ENCODE peak calls at places on chromosome X, in six cellular contexts. W, T, Y, Q, C and U are unnamed samples.

GRCh38 chrX:109372716-109373115 is 109.2 kb downstream of the GUCY2F start:
- DNase-seq in C (no peak), T (no peak), Y (no peak), W (no peak), Q (no peak), U (no peak)

GRCh38 chrX:9291666-9292065 is 173.2 kb upstream of the TBL1X start:
- DNase-seq in W (no peak), T (no peak), Q (no peak), C (no peak), Y (no peak), U (peak; percentile 40)

GRCh38 chrX:12814434-12814833 is 23.2 kb downstream of the PRPS2 start:
- DNase-seq in Y (peak; percentile 32), Q (peak; percentile 10), T (peak; percentile 2), W (no peak), C (peak; percentile 5), U (no peak)

GRCh38 chrX:47771473-47771872 is 65.2 kb upstream of the ZNF81 start:
- DNase-seq in Q (no peak), W (no peak), T (no peak), Y (no peak), C (no peak), U (no peak)

GRCh38 chrX:136115124-136115908 is 32.0 kb upstream of the FHL1 start:
- DNase-seq in T (no peak), Q (no peak), Y (no peak), W (no peak), C (no peak), U (no peak)

GRCh38 chrX:13803116-13803515 is 13.8 kb downstream of the GPM6B start:
- DNase-seq in W (no peak), C (no peak), Y (no peak), Q (no peak), T (no peak), U (no peak)

GRCh38 chrX:70219938-70220764 is 14.3 kb upstream of the AWAT1 start:
- DNase-seq in C (no peak), Y (no peak), W (no peak), T (no peak), Q (no peak), U (no peak)

GRCh38 chrX:47264507-47265173 is 31.8 kb downstream of the USP11 start:
- DNase-seq in T (no peak), Q (no peak), C (no peak), W (no peak), Y (no peak), U (no peak)

GRCh38 chrX:134396174-134396573 is 63.8 kb upstream of the HPRT1 start:
- DNase-seq in C (no peak), T (no peak), Q (no peak), W (no peak), Y (no peak), U (no peak)

GRCh38 chrX:68696267-68696666 is 48.8 kb downstream of the STARD8 start:
- DNase-seq in W (no peak), Q (no peak), Y (no peak), T (no peak), C (no peak), U (no peak)

GRCh38 chrX:132612990-132613564 is 124.2 kb upstream of the MBNL3 start:
- DNase-seq in W (no peak), T (peak; percentile 3), Y (peak; percentile 2), C (peak; percentile 24), Q (no peak), U (peak; percentile 45)

GRCh38 chrX:38112566-38112965 is 106.2 kb downstream of the SYTL5 start:
- DNase-seq in C (no peak), Y (no peak), Q (no peak), W (no peak), T (no peak), U (no peak)

GRCh38 chrX:153905481-153906095 is 1.1 kb downstream of the AVPR2 start:
- DNase-seq in Q (no peak), C (no peak), T (no peak), W (no peak), Y (no peak), U (peak; percentile 17)

GRCh38 chrX:132592880-132593279 is 104.0 kb upstream of the MBNL3 start:
- DNase-seq in Q (no peak), T (no peak), Y (no peak), W (no peak), C (no peak), U (no peak)

GRCh38 chrX:24550166-24550565 is 85.1 kb downstream of the PDK3 start:
- DNase-seq in Y (no peak), C (no peak), Q (no peak), T (no peak), W (no peak), U (no peak)

GRCh38 chrX:20320461-20321159 is 53.9 kb upstream of the RPS6KA3 start:
- DNase-seq in Y (no peak), C (no peak), W (peak; percentile 1), Q (no peak), T (peak; percentile 0), U (no peak)

GRCh38 chrX:119669424-119670037 is 23.4 kb downstream of the SEPTIN6 start:
- DNase-seq in Q (no peak), C (no peak), Y (no peak), W (no peak), T (no peak), U (no peak)

GRCh38 chrX:19889582-19890342 is 2.4 kb upstream of the SH3KBP1 start:
- DNase-seq in Y (no peak), W (peak; percentile 18), C (no peak), Q (no peak), T (peak; percentile 7), U (peak; percentile 55)

GRCh38 chrX:40147399-40148188 is 49.8 kb upstream of the BCOR start:
- DNase-seq in W (no peak), C (no peak), Y (no peak), T (no peak), Q (no peak), U (no peak)

GRCh38 chrX:10089378-10089795 is 67.4 kb upstream of the CLCN4 start:
- DNase-seq in W (no peak), Q (no peak), Y (no peak), C (no peak), T (no peak), U (no peak)

GRCh38 chrX:15242899-15243555 is 26.9 kb downstream of the ASB9 start:
- DNase-seq in C (peak; percentile 7), W (peak; percentile 9), T (peak; percentile 13), Y (no peak), Q (no peak), U (no peak)

GRCh38 chrX:154738013-154738738 is 12.7 kb downstream of the GAB3 start:
- DNase-seq in C (no peak), Q (no peak), Y (no peak), W (no peak), T (no peak), U (no peak)

GRCh38 chrX:33336783-33337182 is 125.4 kb upstream of the DMD start:
- DNase-seq in Y (no peak), W (no peak), T (no peak), Q (peak; percentile 5), C (no peak), U (no peak)

GRCh38 chrX:77447339-77448149 is at the start of gene FGF16:
- DNase-seq in T (no peak), W (no peak), Y (no peak), C (no peak), Q (no peak), U (no peak)